ENCODE peak calls at places on chromosomes 5 and 9, in nine cellular contexts. One of them, this sample, is unnamed.

GRCh38 chr5:6525910-6526309 is 77.3 kb downstream of the UBE2QL1 start:
- DNase-seq in effector memory CD4-positive, alpha-beta T cell: no peak
- DNase-seq in NCI-H1694: no peak
- DNase-seq in NCI-H1436: no peak
- DNase-seq in stimulated activated CD4-positive, alpha-beta T cell treated with anti-CD3 and anti-CD28 coated beads, Interleukin-4, amount 100 ng/mL, for 1 hour: no peak
- DNase-seq in activated CD4-positive, CD25-positive, alpha-beta regulatory T cell treated with anti-CD3 and anti-CD28 coated beads, Interleukin-2, amount 50 U/mL, for 72 hours: no peak
- DNase-seq in PC-9: no peak
- DNase-seq in T-helper 9 cell: no peak
- DNase-seq in NCI-H1092: no peak
- DNase-seq in this sample: no peak

GRCh38 chr5:154196955-154197652 is 6.6 kb downstream of the GALNT10 start:
- DNase-seq in effector memory CD4-positive, alpha-beta T cell: no peak
- DNase-seq in NCI-H1694: no peak
- DNase-seq in NCI-H1436: peak; percentile 45
- DNase-seq in stimulated activated CD4-positive, alpha-beta T cell treated with anti-CD3 and anti-CD28 coated beads, Interleukin-4, amount 100 ng/mL, for 1 hour: no peak
- DNase-seq in activated CD4-positive, CD25-positive, alpha-beta regulatory T cell treated with anti-CD3 and anti-CD28 coated beads, Interleukin-2, amount 50 U/mL, for 72 hours: no peak
- DNase-seq in PC-9: peak; percentile 50
- DNase-seq in T-helper 9 cell: no peak
- DNase-seq in NCI-H1092: no peak
- DNase-seq in this sample: no peak

GRCh38 chr5:150161242-150162141 is 5.1 kb upstream of the CDX1 start:
- DNase-seq in effector memory CD4-positive, alpha-beta T cell: peak; percentile 34
- DNase-seq in NCI-H1694: peak; percentile 66
- DNase-seq in NCI-H1436: peak; percentile 69
- DNase-seq in stimulated activated CD4-positive, alpha-beta T cell treated with anti-CD3 and anti-CD28 coated beads, Interleukin-4, amount 100 ng/mL, for 1 hour: peak; percentile 78
- DNase-seq in activated CD4-positive, CD25-positive, alpha-beta regulatory T cell treated with anti-CD3 and anti-CD28 coated beads, Interleukin-2, amount 50 U/mL, for 72 hours: peak; percentile 87
- DNase-seq in PC-9: peak; percentile 51
- DNase-seq in T-helper 9 cell: peak; percentile 67
- DNase-seq in NCI-H1092: peak; percentile 46
- DNase-seq in this sample: peak; percentile 97

GRCh38 chr9:4596165-4596922 is 65.8 kb upstream of the PLPP6 start:
- DNase-seq in effector memory CD4-positive, alpha-beta T cell: peak; percentile 37
- DNase-seq in NCI-H1694: no peak
- DNase-seq in NCI-H1436: no peak
- DNase-seq in stimulated activated CD4-positive, alpha-beta T cell treated with anti-CD3 and anti-CD28 coated beads, Interleukin-4, amount 100 ng/mL, for 1 hour: peak; percentile 16
- DNase-seq in activated CD4-positive, CD25-positive, alpha-beta regulatory T cell treated with anti-CD3 and anti-CD28 coated beads, Interleukin-2, amount 50 U/mL, for 72 hours: no peak
- DNase-seq in PC-9: no peak
- DNase-seq in T-helper 9 cell: peak; percentile 22
- DNase-seq in NCI-H1092: no peak
- DNase-seq in this sample: no peak

GRCh38 chr5:73201547-73202513 is 28.8 kb downstream of the TMEM174 start:
- DNase-seq in effector memory CD4-positive, alpha-beta T cell: peak; percentile 45
- DNase-seq in NCI-H1694: no peak
- DNase-seq in NCI-H1436: no peak
- DNase-seq in stimulated activated CD4-positive, alpha-beta T cell treated with anti-CD3 and anti-CD28 coated beads, Interleukin-4, amount 100 ng/mL, for 1 hour: peak; percentile 73
- DNase-seq in activated CD4-positive, CD25-positive, alpha-beta regulatory T cell treated with anti-CD3 and anti-CD28 coated beads, Interleukin-2, amount 50 U/mL, for 72 hours: peak; percentile 77
- DNase-seq in PC-9: peak; percentile 53
- DNase-seq in T-helper 9 cell: peak; percentile 62
- DNase-seq in NCI-H1092: no peak
- DNase-seq in this sample: peak; percentile 37

GRCh38 chr9:98124637-98125426 is 5.8 kb upstream of the TRIM14 start:
- DNase-seq in effector memory CD4-positive, alpha-beta T cell: no peak
- DNase-seq in NCI-H1694: no peak
- DNase-seq in NCI-H1436: no peak
- DNase-seq in stimulated activated CD4-positive, alpha-beta T cell treated with anti-CD3 and anti-CD28 coated beads, Interleukin-4, amount 100 ng/mL, for 1 hour: no peak
- DNase-seq in activated CD4-positive, CD25-positive, alpha-beta regulatory T cell treated with anti-CD3 and anti-CD28 coated beads, Interleukin-2, amount 50 U/mL, for 72 hours: no peak
- DNase-seq in PC-9: no peak
- DNase-seq in T-helper 9 cell: no peak
- DNase-seq in NCI-H1092: no peak
- DNase-seq in this sample: peak; percentile 53

GRCh38 chr5:1167728-1168709 is 33.4 kb upstream of the SLC6A19 start:
- DNase-seq in effector memory CD4-positive, alpha-beta T cell: peak; percentile 55
- DNase-seq in NCI-H1694: peak; percentile 92
- DNase-seq in NCI-H1436: peak; percentile 66
- DNase-seq in stimulated activated CD4-positive, alpha-beta T cell treated with anti-CD3 and anti-CD28 coated beads, Interleukin-4, amount 100 ng/mL, for 1 hour: peak; percentile 58
- DNase-seq in activated CD4-positive, CD25-positive, alpha-beta regulatory T cell treated with anti-CD3 and anti-CD28 coated beads, Interleukin-2, amount 50 U/mL, for 72 hours: peak; percentile 54
- DNase-seq in PC-9: peak; percentile 62
- DNase-seq in T-helper 9 cell: peak; percentile 62
- DNase-seq in NCI-H1092: peak; percentile 58
- DNase-seq in this sample: peak; percentile 89

GRCh38 chr5:83467315-83468044 is 4.1 kb upstream of the VCAN start:
- DNase-seq in effector memory CD4-positive, alpha-beta T cell: no peak
- DNase-seq in NCI-H1694: no peak
- DNase-seq in NCI-H1436: no peak
- DNase-seq in stimulated activated CD4-positive, alpha-beta T cell treated with anti-CD3 and anti-CD28 coated beads, Interleukin-4, amount 100 ng/mL, for 1 hour: no peak
- DNase-seq in activated CD4-positive, CD25-positive, alpha-beta regulatory T cell treated with anti-CD3 and anti-CD28 coated beads, Interleukin-2, amount 50 U/mL, for 72 hours: no peak
- DNase-seq in PC-9: no peak
- DNase-seq in T-helper 9 cell: no peak
- DNase-seq in NCI-H1092: no peak
- DNase-seq in this sample: no peak

GRCh38 chr5:42317575-42317974 is 105.7 kb upstream of the GHR start:
- DNase-seq in effector memory CD4-positive, alpha-beta T cell: no peak
- DNase-seq in NCI-H1694: no peak
- DNase-seq in NCI-H1436: no peak
- DNase-seq in stimulated activated CD4-positive, alpha-beta T cell treated with anti-CD3 and anti-CD28 coated beads, Interleukin-4, amount 100 ng/mL, for 1 hour: no peak
- DNase-seq in activated CD4-positive, CD25-positive, alpha-beta regulatory T cell treated with anti-CD3 and anti-CD28 coated beads, Interleukin-2, amount 50 U/mL, for 72 hours: no peak
- DNase-seq in PC-9: no peak
- DNase-seq in T-helper 9 cell: no peak
- DNase-seq in NCI-H1092: no peak
- DNase-seq in this sample: no peak

GRCh38 chr5:37028910-37029309 is 152.3 kb downstream of the NIPBL start:
- DNase-seq in effector memory CD4-positive, alpha-beta T cell: no peak
- DNase-seq in NCI-H1694: no peak
- DNase-seq in NCI-H1436: no peak
- DNase-seq in stimulated activated CD4-positive, alpha-beta T cell treated with anti-CD3 and anti-CD28 coated beads, Interleukin-4, amount 100 ng/mL, for 1 hour: no peak
- DNase-seq in activated CD4-positive, CD25-positive, alpha-beta regulatory T cell treated with anti-CD3 and anti-CD28 coated beads, Interleukin-2, amount 50 U/mL, for 72 hours: no peak
- DNase-seq in PC-9: no peak
- DNase-seq in T-helper 9 cell: no peak
- DNase-seq in NCI-H1092: no peak
- DNase-seq in this sample: no peak

GRCh38 chr9:114930063-114930812 is at the start of gene TNFSF8:
- DNase-seq in effector memory CD4-positive, alpha-beta T cell: peak; percentile 70
- DNase-seq in NCI-H1694: no peak
- DNase-seq in NCI-H1436: no peak
- DNase-seq in stimulated activated CD4-positive, alpha-beta T cell treated with anti-CD3 and anti-CD28 coated beads, Interleukin-4, amount 100 ng/mL, for 1 hour: peak; percentile 65
- DNase-seq in activated CD4-positive, CD25-positive, alpha-beta regulatory T cell treated with anti-CD3 and anti-CD28 coated beads, Interleukin-2, amount 50 U/mL, for 72 hours: peak; percentile 53
- DNase-seq in PC-9: no peak
- DNase-seq in T-helper 9 cell: peak; percentile 48
- DNase-seq in NCI-H1092: no peak
- DNase-seq in this sample: no peak

GRCh38 chr5:123508441-123508840 is 3.5 kb upstream of the CSNK1G3 start:
- DNase-seq in effector memory CD4-positive, alpha-beta T cell: no peak
- DNase-seq in NCI-H1694: no peak
- DNase-seq in NCI-H1436: no peak
- DNase-seq in stimulated activated CD4-positive, alpha-beta T cell treated with anti-CD3 and anti-CD28 coated beads, Interleukin-4, amount 100 ng/mL, for 1 hour: no peak
- DNase-seq in activated CD4-positive, CD25-positive, alpha-beta regulatory T cell treated with anti-CD3 and anti-CD28 coated beads, Interleukin-2, amount 50 U/mL, for 72 hours: no peak
- DNase-seq in PC-9: no peak
- DNase-seq in T-helper 9 cell: no peak
- DNase-seq in NCI-H1092: no peak
- DNase-seq in this sample: no peak

GRCh38 chr5:43602818-43603534 is at the start of gene NNT:
- DNase-seq in effector memory CD4-positive, alpha-beta T cell: peak; percentile 75
- DNase-seq in NCI-H1694: peak; percentile 79
- DNase-seq in NCI-H1436: peak; percentile 68
- DNase-seq in stimulated activated CD4-positive, alpha-beta T cell treated with anti-CD3 and anti-CD28 coated beads, Interleukin-4, amount 100 ng/mL, for 1 hour: peak; percentile 78
- DNase-seq in activated CD4-positive, CD25-positive, alpha-beta regulatory T cell treated with anti-CD3 and anti-CD28 coated beads, Interleukin-2, amount 50 U/mL, for 72 hours: peak; percentile 82
- DNase-seq in PC-9: peak; percentile 60
- DNase-seq in T-helper 9 cell: peak; percentile 76
- DNase-seq in NCI-H1092: peak; percentile 51
- DNase-seq in this sample: peak; percentile 97

GRCh38 chr9:27945386-27945785 is 372.1 kb upstream of the C9orf72 start:
- DNase-seq in effector memory CD4-positive, alpha-beta T cell: no peak
- DNase-seq in NCI-H1694: no peak
- DNase-seq in NCI-H1436: no peak
- DNase-seq in stimulated activated CD4-positive, alpha-beta T cell treated with anti-CD3 and anti-CD28 coated beads, Interleukin-4, amount 100 ng/mL, for 1 hour: no peak
- DNase-seq in activated CD4-positive, CD25-positive, alpha-beta regulatory T cell treated with anti-CD3 and anti-CD28 coated beads, Interleukin-2, amount 50 U/mL, for 72 hours: no peak
- DNase-seq in PC-9: no peak
- DNase-seq in T-helper 9 cell: no peak
- DNase-seq in NCI-H1092: no peak
- DNase-seq in this sample: no peak

GRCh38 chr9:91789941-91790340 is 160.1 kb downstream of the ROR2 start:
- DNase-seq in effector memory CD4-positive, alpha-beta T cell: no peak
- DNase-seq in NCI-H1694: no peak
- DNase-seq in NCI-H1436: no peak
- DNase-seq in stimulated activated CD4-positive, alpha-beta T cell treated with anti-CD3 and anti-CD28 coated beads, Interleukin-4, amount 100 ng/mL, for 1 hour: no peak
- DNase-seq in activated CD4-positive, CD25-positive, alpha-beta regulatory T cell treated with anti-CD3 and anti-CD28 coated beads, Interleukin-2, amount 50 U/mL, for 72 hours: no peak
- DNase-seq in PC-9: no peak
- DNase-seq in T-helper 9 cell: no peak
- DNase-seq in NCI-H1092: no peak
- DNase-seq in this sample: no peak

GRCh38 chr5:146623009-146623408 is 107.0 kb upstream of the GPR151 start:
- DNase-seq in effector memory CD4-positive, alpha-beta T cell: no peak
- DNase-seq in NCI-H1694: no peak
- DNase-seq in NCI-H1436: no peak
- DNase-seq in stimulated activated CD4-positive, alpha-beta T cell treated with anti-CD3 and anti-CD28 coated beads, Interleukin-4, amount 100 ng/mL, for 1 hour: no peak
- DNase-seq in activated CD4-positive, CD25-positive, alpha-beta regulatory T cell treated with anti-CD3 and anti-CD28 coated beads, Interleukin-2, amount 50 U/mL, for 72 hours: no peak
- DNase-seq in PC-9: no peak
- DNase-seq in T-helper 9 cell: no peak
- DNase-seq in NCI-H1092: no peak
- DNase-seq in this sample: no peak

GRCh38 chr5:72427488-72428437 is 79.4 kb downstream of the ZNF366 start:
- DNase-seq in effector memory CD4-positive, alpha-beta T cell: no peak
- DNase-seq in NCI-H1694: no peak
- DNase-seq in NCI-H1436: no peak
- DNase-seq in stimulated activated CD4-positive, alpha-beta T cell treated with anti-CD3 and anti-CD28 coated beads, Interleukin-4, amount 100 ng/mL, for 1 hour: no peak
- DNase-seq in activated CD4-positive, CD25-positive, alpha-beta regulatory T cell treated with anti-CD3 and anti-CD28 coated beads, Interleukin-2, amount 50 U/mL, for 72 hours: no peak
- DNase-seq in PC-9: no peak
- DNase-seq in T-helper 9 cell: no peak
- DNase-seq in NCI-H1092: no peak
- DNase-seq in this sample: no peak

GRCh38 chr5:3024541-3024940 is 273.1 kb upstream of the IRX2 start:
- DNase-seq in effector memory CD4-positive, alpha-beta T cell: no peak
- DNase-seq in NCI-H1694: no peak
- DNase-seq in NCI-H1436: no peak
- DNase-seq in stimulated activated CD4-positive, alpha-beta T cell treated with anti-CD3 and anti-CD28 coated beads, Interleukin-4, amount 100 ng/mL, for 1 hour: no peak
- DNase-seq in activated CD4-positive, CD25-positive, alpha-beta regulatory T cell treated with anti-CD3 and anti-CD28 coated beads, Interleukin-2, amount 50 U/mL, for 72 hours: no peak
- DNase-seq in PC-9: no peak
- DNase-seq in T-helper 9 cell: no peak
- DNase-seq in NCI-H1092: no peak
- DNase-seq in this sample: no peak

GRCh38 chr5:138241688-138242547 is 28.8 kb upstream of the CDC23 start:
- DNase-seq in effector memory CD4-positive, alpha-beta T cell: no peak
- DNase-seq in NCI-H1694: no peak
- DNase-seq in NCI-H1436: no peak
- DNase-seq in stimulated activated CD4-positive, alpha-beta T cell treated with anti-CD3 and anti-CD28 coated beads, Interleukin-4, amount 100 ng/mL, for 1 hour: no peak
- DNase-seq in activated CD4-positive, CD25-positive, alpha-beta regulatory T cell treated with anti-CD3 and anti-CD28 coated beads, Interleukin-2, amount 50 U/mL, for 72 hours: no peak
- DNase-seq in PC-9: no peak
- DNase-seq in T-helper 9 cell: no peak
- DNase-seq in NCI-H1092: no peak
- DNase-seq in this sample: no peak

GRCh38 chr9:79896390-79896789 is 324.6 kb downstream of the TLE4 start:
- DNase-seq in effector memory CD4-positive, alpha-beta T cell: no peak
- DNase-seq in NCI-H1694: no peak
- DNase-seq in NCI-H1436: no peak
- DNase-seq in stimulated activated CD4-positive, alpha-beta T cell treated with anti-CD3 and anti-CD28 coated beads, Interleukin-4, amount 100 ng/mL, for 1 hour: no peak
- DNase-seq in activated CD4-positive, CD25-positive, alpha-beta regulatory T cell treated with anti-CD3 and anti-CD28 coated beads, Interleukin-2, amount 50 U/mL, for 72 hours: no peak
- DNase-seq in PC-9: no peak
- DNase-seq in T-helper 9 cell: no peak
- DNase-seq in NCI-H1092: no peak
- DNase-seq in this sample: no peak

GRCh38 chr5:4372481-4372880 is 767.6 kb upstream of the ADAMTS16 start:
- DNase-seq in effector memory CD4-positive, alpha-beta T cell: no peak
- DNase-seq in NCI-H1694: no peak
- DNase-seq in NCI-H1436: no peak
- DNase-seq in stimulated activated CD4-positive, alpha-beta T cell treated with anti-CD3 and anti-CD28 coated beads, Interleukin-4, amount 100 ng/mL, for 1 hour: no peak
- DNase-seq in activated CD4-positive, CD25-positive, alpha-beta regulatory T cell treated with anti-CD3 and anti-CD28 coated beads, Interleukin-2, amount 50 U/mL, for 72 hours: no peak
- DNase-seq in PC-9: no peak
- DNase-seq in T-helper 9 cell: no peak
- DNase-seq in NCI-H1092: no peak
- DNase-seq in this sample: no peak

GRCh38 chr9:105921057-105921721 is 226.8 kb downstream of the TMEM38B start:
- DNase-seq in effector memory CD4-positive, alpha-beta T cell: no peak
- DNase-seq in NCI-H1694: no peak
- DNase-seq in NCI-H1436: no peak
- DNase-seq in stimulated activated CD4-positive, alpha-beta T cell treated with anti-CD3 and anti-CD28 coated beads, Interleukin-4, amount 100 ng/mL, for 1 hour: no peak
- DNase-seq in activated CD4-positive, CD25-positive, alpha-beta regulatory T cell treated with anti-CD3 and anti-CD28 coated beads, Interleukin-2, amount 50 U/mL, for 72 hours: no peak
- DNase-seq in PC-9: no peak
- DNase-seq in T-helper 9 cell: no peak
- DNase-seq in NCI-H1092: no peak
- DNase-seq in this sample: no peak

GRCh38 chr5:138282918-138283742 is 8.7 kb upstream of the GFRA3 start:
- DNase-seq in effector memory CD4-positive, alpha-beta T cell: no peak
- DNase-seq in NCI-H1694: peak; percentile 39
- DNase-seq in NCI-H1436: no peak
- DNase-seq in stimulated activated CD4-positive, alpha-beta T cell treated with anti-CD3 and anti-CD28 coated beads, Interleukin-4, amount 100 ng/mL, for 1 hour: no peak
- DNase-seq in activated CD4-positive, CD25-positive, alpha-beta regulatory T cell treated with anti-CD3 and anti-CD28 coated beads, Interleukin-2, amount 50 U/mL, for 72 hours: no peak
- DNase-seq in PC-9: peak; percentile 50
- DNase-seq in T-helper 9 cell: no peak
- DNase-seq in NCI-H1092: peak; percentile 0
- DNase-seq in this sample: peak; percentile 18

GRCh38 chr9:6014668-6015270 is 655 bp downstream of the RANBP6 start:
- DNase-seq in effector memory CD4-positive, alpha-beta T cell: no peak
- DNase-seq in NCI-H1694: no peak
- DNase-seq in NCI-H1436: no peak
- DNase-seq in stimulated activated CD4-positive, alpha-beta T cell treated with anti-CD3 and anti-CD28 coated beads, Interleukin-4, amount 100 ng/mL, for 1 hour: no peak
- DNase-seq in activated CD4-positive, CD25-positive, alpha-beta regulatory T cell treated with anti-CD3 and anti-CD28 coated beads, Interleukin-2, amount 50 U/mL, for 72 hours: no peak
- DNase-seq in PC-9: peak; percentile 80
- DNase-seq in T-helper 9 cell: no peak
- DNase-seq in NCI-H1092: no peak
- DNase-seq in this sample: no peak

GRCh38 chr9:90878562-90878961 is 76.9 kb downstream of the SYK start:
- DNase-seq in effector memory CD4-positive, alpha-beta T cell: no peak
- DNase-seq in NCI-H1694: no peak
- DNase-seq in NCI-H1436: no peak
- DNase-seq in stimulated activated CD4-positive, alpha-beta T cell treated with anti-CD3 and anti-CD28 coated beads, Interleukin-4, amount 100 ng/mL, for 1 hour: no peak
- DNase-seq in activated CD4-positive, CD25-positive, alpha-beta regulatory T cell treated with anti-CD3 and anti-CD28 coated beads, Interleukin-2, amount 50 U/mL, for 72 hours: no peak
- DNase-seq in PC-9: no peak
- DNase-seq in T-helper 9 cell: no peak
- DNase-seq in NCI-H1092: no peak
- DNase-seq in this sample: no peak

GRCh38 chr9:134863941-134864820 is 16.4 kb upstream of the FCN2 start:
- DNase-seq in effector memory CD4-positive, alpha-beta T cell: no peak
- DNase-seq in NCI-H1694: no peak
- DNase-seq in NCI-H1436: no peak
- DNase-seq in stimulated activated CD4-positive, alpha-beta T cell treated with anti-CD3 and anti-CD28 coated beads, Interleukin-4, amount 100 ng/mL, for 1 hour: no peak
- DNase-seq in activated CD4-positive, CD25-positive, alpha-beta regulatory T cell treated with anti-CD3 and anti-CD28 coated beads, Interleukin-2, amount 50 U/mL, for 72 hours: no peak
- DNase-seq in PC-9: no peak
- DNase-seq in T-helper 9 cell: no peak
- DNase-seq in NCI-H1092: no peak
- DNase-seq in this sample: peak; percentile 84

GRCh38 chr5:136001531-136001930 is 27.3 kb upstream of the TGFBI start:
- DNase-seq in effector memory CD4-positive, alpha-beta T cell: no peak
- DNase-seq in NCI-H1694: no peak
- DNase-seq in NCI-H1436: no peak
- DNase-seq in stimulated activated CD4-positive, alpha-beta T cell treated with anti-CD3 and anti-CD28 coated beads, Interleukin-4, amount 100 ng/mL, for 1 hour: no peak
- DNase-seq in activated CD4-positive, CD25-positive, alpha-beta regulatory T cell treated with anti-CD3 and anti-CD28 coated beads, Interleukin-2, amount 50 U/mL, for 72 hours: no peak
- DNase-seq in PC-9: no peak
- DNase-seq in T-helper 9 cell: no peak
- DNase-seq in NCI-H1092: no peak
- DNase-seq in this sample: no peak

GRCh38 chr9:126228111-126228778 is 98.4 kb upstream of the MVB12B start:
- DNase-seq in effector memory CD4-positive, alpha-beta T cell: no peak
- DNase-seq in NCI-H1694: no peak
- DNase-seq in NCI-H1436: no peak
- DNase-seq in stimulated activated CD4-positive, alpha-beta T cell treated with anti-CD3 and anti-CD28 coated beads, Interleukin-4, amount 100 ng/mL, for 1 hour: no peak
- DNase-seq in activated CD4-positive, CD25-positive, alpha-beta regulatory T cell treated with anti-CD3 and anti-CD28 coated beads, Interleukin-2, amount 50 U/mL, for 72 hours: no peak
- DNase-seq in PC-9: no peak
- DNase-seq in T-helper 9 cell: no peak
- DNase-seq in NCI-H1092: no peak
- DNase-seq in this sample: no peak

GRCh38 chr9:70479880-70480291 is 65.4 kb upstream of the KLF9 start:
- DNase-seq in effector memory CD4-positive, alpha-beta T cell: no peak
- DNase-seq in NCI-H1694: no peak
- DNase-seq in NCI-H1436: no peak
- DNase-seq in stimulated activated CD4-positive, alpha-beta T cell treated with anti-CD3 and anti-CD28 coated beads, Interleukin-4, amount 100 ng/mL, for 1 hour: no peak
- DNase-seq in activated CD4-positive, CD25-positive, alpha-beta regulatory T cell treated with anti-CD3 and anti-CD28 coated beads, Interleukin-2, amount 50 U/mL, for 72 hours: no peak
- DNase-seq in PC-9: peak; percentile 41
- DNase-seq in T-helper 9 cell: no peak
- DNase-seq in NCI-H1092: peak; percentile 57
- DNase-seq in this sample: no peak

GRCh38 chr9:71446081-71446480 is 322.2 kb downstream of the CEMIP2 start:
- DNase-seq in effector memory CD4-positive, alpha-beta T cell: no peak
- DNase-seq in NCI-H1694: no peak
- DNase-seq in NCI-H1436: no peak
- DNase-seq in stimulated activated CD4-positive, alpha-beta T cell treated with anti-CD3 and anti-CD28 coated beads, Interleukin-4, amount 100 ng/mL, for 1 hour: no peak
- DNase-seq in activated CD4-positive, CD25-positive, alpha-beta regulatory T cell treated with anti-CD3 and anti-CD28 coated beads, Interleukin-2, amount 50 U/mL, for 72 hours: no peak
- DNase-seq in PC-9: no peak
- DNase-seq in T-helper 9 cell: no peak
- DNase-seq in NCI-H1092: no peak
- DNase-seq in this sample: no peak

GRCh38 chr5:56909294-56910122 is at the start of gene SETD9:
- DNase-seq in effector memory CD4-positive, alpha-beta T cell: peak; percentile 89
- DNase-seq in NCI-H1694: peak; percentile 82
- DNase-seq in NCI-H1436: peak; percentile 94
- DNase-seq in stimulated activated CD4-positive, alpha-beta T cell treated with anti-CD3 and anti-CD28 coated beads, Interleukin-4, amount 100 ng/mL, for 1 hour: peak; percentile 88
- DNase-seq in activated CD4-positive, CD25-positive, alpha-beta regulatory T cell treated with anti-CD3 and anti-CD28 coated beads, Interleukin-2, amount 50 U/mL, for 72 hours: peak; percentile 95
- DNase-seq in PC-9: peak; percentile 87
- DNase-seq in T-helper 9 cell: peak; percentile 78
- DNase-seq in NCI-H1092: peak; percentile 86
- DNase-seq in this sample: peak; percentile 96